ENCODE peak calls at places on chromosomes 1 and 21, in six cellular contexts. One of them, this sample, is unnamed.

GRCh38 chr1:3651939-3652537 is at the start of gene TP73:
- DNase-seq in GM12891: no peak
- DNase-seq in HepG2: no peak
- DNase-seq in K562: peak
- DNase-seq in GM12878: no peak
- DNase-seq in H1: peak
- DNase-seq in this sample: peak

GRCh38 chr1:36861380-36861779 is 172.9 kb downstream of the GRIK3 start:
- DNase-seq in GM12891: no peak
- DNase-seq in HepG2: no peak
- DNase-seq in K562: no peak
- DNase-seq in GM12878: no peak
- DNase-seq in H1: no peak
- DNase-seq in this sample: no peak

GRCh38 chr21:32445101-32445500 is 32.6 kb downstream of the EVA1C start:
- DNase-seq in GM12891: no peak
- DNase-seq in HepG2: no peak
- DNase-seq in K562: no peak
- DNase-seq in GM12878: no peak
- DNase-seq in H1: no peak
- DNase-seq in this sample: no peak

GRCh38 chr1:201068976-201069375 is 43.2 kb downstream of the CACNA1S start:
- DNase-seq in GM12891: no peak
- DNase-seq in HepG2: no peak
- DNase-seq in K562: no peak
- DNase-seq in GM12878: no peak
- DNase-seq in H1: no peak
- DNase-seq in this sample: no peak

GRCh38 chr1:44792736-44793502 is 4.9 kb upstream of the BEST4 start:
- DNase-seq in GM12891: no peak
- DNase-seq in HepG2: no peak
- DNase-seq in K562: no peak
- DNase-seq in GM12878: no peak
- DNase-seq in H1: no peak
- DNase-seq in this sample: no peak

GRCh38 chr1:9267827-9268581 is 24.7 kb upstream of the SPSB1 start:
- DNase-seq in GM12891: no peak
- DNase-seq in HepG2: no peak
- DNase-seq in K562: no peak
- DNase-seq in GM12878: no peak
- DNase-seq in H1: no peak
- DNase-seq in this sample: no peak

GRCh38 chr1:153227810-153228209 is 10.4 kb downstream of the PRR9 start:
- DNase-seq in GM12891: no peak
- DNase-seq in HepG2: no peak
- DNase-seq in K562: no peak
- DNase-seq in GM12878: no peak
- DNase-seq in H1: no peak
- DNase-seq in this sample: no peak

GRCh38 chr1:153535664-153536585 is at the start of gene S100A6:
- DNase-seq in GM12891: no peak
- DNase-seq in HepG2: peak
- DNase-seq in K562: no peak
- DNase-seq in GM12878: no peak
- DNase-seq in H1: no peak
- DNase-seq in this sample: no peak

GRCh38 chr1:175207971-175208370 is 15.4 kb upstream of the KIAA0040 start:
- DNase-seq in GM12891: no peak
- DNase-seq in HepG2: no peak
- DNase-seq in K562: no peak
- DNase-seq in GM12878: no peak
- DNase-seq in H1: no peak
- DNase-seq in this sample: no peak

GRCh38 chr1:19439464-19440171 is 45.7 kb downstream of the CAPZB start:
- DNase-seq in GM12891: no peak
- DNase-seq in HepG2: no peak
- DNase-seq in K562: peak
- DNase-seq in GM12878: no peak
- DNase-seq in H1: no peak
- DNase-seq in this sample: no peak

GRCh38 chr1:203593723-203594122 is 32.9 kb upstream of the ATP2B4 start:
- DNase-seq in GM12891: peak
- DNase-seq in HepG2: no peak
- DNase-seq in K562: peak
- DNase-seq in GM12878: no peak
- DNase-seq in H1: peak
- DNase-seq in this sample: no peak

GRCh38 chr1:193569696-193570269 is 383.4 kb upstream of the B3GALT2 start:
- DNase-seq in GM12891: no peak
- DNase-seq in HepG2: no peak
- DNase-seq in K562: no peak
- DNase-seq in GM12878: no peak
- DNase-seq in H1: no peak
- DNase-seq in this sample: no peak

GRCh38 chr1:68051475-68051874 is 1.0 kb upstream of the DIRAS3 start:
- DNase-seq in GM12891: no peak
- DNase-seq in HepG2: no peak
- DNase-seq in K562: no peak
- DNase-seq in GM12878: no peak
- DNase-seq in H1: peak
- DNase-seq in this sample: no peak

GRCh38 chr21:17003221-17003620 is 509.6 kb upstream of the CXADR start:
- DNase-seq in GM12891: no peak
- DNase-seq in HepG2: no peak
- DNase-seq in K562: no peak
- DNase-seq in GM12878: no peak
- DNase-seq in H1: no peak
- DNase-seq in this sample: no peak

GRCh38 chr1:37159102-37159501 is 124.8 kb upstream of the GRIK3 start:
- DNase-seq in GM12891: no peak
- DNase-seq in HepG2: no peak
- DNase-seq in K562: peak
- DNase-seq in GM12878: no peak
- DNase-seq in H1: peak
- DNase-seq in this sample: no peak

GRCh38 chr1:39955547-39956539 is 898 bp downstream of the MFSD2A start:
- DNase-seq in GM12891: peak
- DNase-seq in HepG2: no peak
- DNase-seq in K562: no peak
- DNase-seq in GM12878: peak
- DNase-seq in H1: peak
- DNase-seq in this sample: peak

GRCh38 chr1:18928985-18929384 is 26.6 kb upstream of the ALDH4A1 start:
- DNase-seq in GM12891: no peak
- DNase-seq in HepG2: no peak
- DNase-seq in K562: no peak
- DNase-seq in GM12878: no peak
- DNase-seq in H1: no peak
- DNase-seq in this sample: no peak

GRCh38 chr1:54547601-54548388 is at the start of gene ACOT11:
- DNase-seq in GM12891: no peak
- DNase-seq in HepG2: peak
- DNase-seq in K562: peak
- DNase-seq in GM12878: no peak
- DNase-seq in H1: no peak
- DNase-seq in this sample: no peak

GRCh38 chr1:83705091-83705490 is 293.8 kb downstream of the TTLL7 start:
- DNase-seq in GM12891: no peak
- DNase-seq in HepG2: no peak
- DNase-seq in K562: no peak
- DNase-seq in GM12878: no peak
- DNase-seq in H1: no peak
- DNase-seq in this sample: no peak

GRCh38 chr1:22829001-22829989 is 118.7 kb downstream of the EPHB2 start:
- DNase-seq in GM12891: no peak
- DNase-seq in HepG2: no peak
- DNase-seq in K562: no peak
- DNase-seq in GM12878: no peak
- DNase-seq in H1: no peak
- DNase-seq in this sample: no peak

GRCh38 chr1:229230136-229230892 is 40.6 kb upstream of the RAB4A start:
- DNase-seq in GM12891: peak
- DNase-seq in HepG2: peak
- DNase-seq in K562: no peak
- DNase-seq in GM12878: no peak
- DNase-seq in H1: peak
- DNase-seq in this sample: no peak

GRCh38 chr1:15691434-15692032 is 7.4 kb downstream of the PLEKHM2 start:
- DNase-seq in GM12891: no peak
- DNase-seq in HepG2: no peak
- DNase-seq in K562: peak
- DNase-seq in GM12878: no peak
- DNase-seq in H1: no peak
- DNase-seq in this sample: no peak

GRCh38 chr1:183040600-183040999 is 17.4 kb downstream of the LAMC1 start:
- DNase-seq in GM12891: no peak
- DNase-seq in HepG2: no peak
- DNase-seq in K562: no peak
- DNase-seq in GM12878: no peak
- DNase-seq in H1: no peak
- DNase-seq in this sample: no peak

GRCh38 chr1:183039985-183040447 is 16.8 kb downstream of the LAMC1 start:
- DNase-seq in GM12891: no peak
- DNase-seq in HepG2: no peak
- DNase-seq in K562: no peak
- DNase-seq in GM12878: no peak
- DNase-seq in H1: no peak
- DNase-seq in this sample: no peak

GRCh38 chr1:183044893-183045649 is 21.9 kb downstream of the LAMC1 start:
- DNase-seq in GM12891: no peak
- DNase-seq in HepG2: no peak
- DNase-seq in K562: no peak
- DNase-seq in GM12878: no peak
- DNase-seq in H1: no peak
- DNase-seq in this sample: no peak

GRCh38 chr1:183043254-183043653 is 20.0 kb downstream of the LAMC1 start:
- DNase-seq in GM12891: no peak
- DNase-seq in HepG2: no peak
- DNase-seq in K562: no peak
- DNase-seq in GM12878: no peak
- DNase-seq in H1: no peak
- DNase-seq in this sample: no peak

DNA sequence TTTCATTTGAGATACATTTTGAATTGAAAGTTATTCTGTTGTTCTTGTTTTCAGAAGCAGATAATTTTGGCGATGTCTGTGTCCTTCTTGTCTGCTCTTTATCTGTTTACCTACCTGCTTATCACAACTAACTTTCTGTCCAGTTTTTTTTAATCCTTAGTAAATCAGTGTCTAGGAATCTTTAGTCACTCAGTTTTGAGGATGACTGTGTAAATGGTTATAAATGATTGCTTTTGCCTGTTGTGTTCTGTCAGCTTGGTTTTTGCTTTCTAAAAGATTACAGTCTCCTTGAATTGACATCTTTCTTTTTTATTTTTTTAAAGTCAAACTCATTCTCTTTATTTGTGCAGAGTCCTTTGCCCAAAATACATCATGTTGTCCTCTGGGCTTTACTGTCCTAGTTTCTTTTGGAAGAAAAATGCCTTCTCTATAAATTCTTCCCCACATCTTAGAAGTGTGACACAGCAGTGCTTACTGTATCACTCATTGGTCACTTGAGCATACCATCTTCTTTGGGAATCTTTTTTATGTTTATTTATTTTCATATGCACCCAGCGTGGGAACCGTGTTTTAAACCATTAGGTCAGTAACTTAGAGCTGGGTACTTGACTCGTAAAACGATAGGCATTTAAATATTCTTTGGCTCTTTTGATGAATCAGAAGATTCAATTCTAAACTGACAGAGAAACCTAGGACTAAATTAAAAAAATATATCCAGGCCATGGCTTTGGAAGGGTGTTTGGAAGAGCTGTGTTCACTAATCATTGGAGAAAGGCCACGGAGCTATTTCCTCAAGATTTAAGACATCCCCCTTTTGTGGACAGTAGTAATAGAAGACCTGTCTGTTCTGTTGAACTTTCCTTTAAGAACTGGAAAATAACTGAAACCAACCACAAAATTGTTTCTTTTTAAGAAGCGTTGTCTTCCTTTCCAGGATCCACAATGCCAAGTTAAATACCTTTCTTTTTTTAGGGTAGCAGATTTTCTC is 20.9 kb downstream of the LAMC1 start:
- DNase-seq in GM12891: no peak
- DNase-seq in HepG2: peak
- DNase-seq in K562: no peak
- DNase-seq in GM12878: no peak
- DNase-seq in H1: no peak
- DNase-seq in this sample: no peak
- TF ChIP-seq TAF1 in GM12891: no peak
- TF ChIP-seq TAF1 in HepG2: no peak
- TF ChIP-seq TAF1 in K562: no peak
- TF ChIP-seq TAF1 in GM12878: no peak
- TF ChIP-seq TAF1 in H1: no peak
- TF ChIP-seq TAF1 in this sample: no peak

GRCh38 chr1:66525086-66525485 is 8.9 kb upstream of the SGIP1 start:
- DNase-seq in GM12891: no peak
- DNase-seq in HepG2: no peak
- DNase-seq in K562: no peak
- DNase-seq in GM12878: no peak
- DNase-seq in H1: no peak
- DNase-seq in this sample: no peak
- TF ChIP-seq POLR2A in GM12891: no peak
- TF ChIP-seq POLR2A in HepG2: no peak
- TF ChIP-seq POLR2A in K562: no peak
- TF ChIP-seq POLR2A in GM12878: no peak
- TF ChIP-seq POLR2A in H1: no peak
- TF ChIP-seq POLR2A in this sample: no peak

DNA sequence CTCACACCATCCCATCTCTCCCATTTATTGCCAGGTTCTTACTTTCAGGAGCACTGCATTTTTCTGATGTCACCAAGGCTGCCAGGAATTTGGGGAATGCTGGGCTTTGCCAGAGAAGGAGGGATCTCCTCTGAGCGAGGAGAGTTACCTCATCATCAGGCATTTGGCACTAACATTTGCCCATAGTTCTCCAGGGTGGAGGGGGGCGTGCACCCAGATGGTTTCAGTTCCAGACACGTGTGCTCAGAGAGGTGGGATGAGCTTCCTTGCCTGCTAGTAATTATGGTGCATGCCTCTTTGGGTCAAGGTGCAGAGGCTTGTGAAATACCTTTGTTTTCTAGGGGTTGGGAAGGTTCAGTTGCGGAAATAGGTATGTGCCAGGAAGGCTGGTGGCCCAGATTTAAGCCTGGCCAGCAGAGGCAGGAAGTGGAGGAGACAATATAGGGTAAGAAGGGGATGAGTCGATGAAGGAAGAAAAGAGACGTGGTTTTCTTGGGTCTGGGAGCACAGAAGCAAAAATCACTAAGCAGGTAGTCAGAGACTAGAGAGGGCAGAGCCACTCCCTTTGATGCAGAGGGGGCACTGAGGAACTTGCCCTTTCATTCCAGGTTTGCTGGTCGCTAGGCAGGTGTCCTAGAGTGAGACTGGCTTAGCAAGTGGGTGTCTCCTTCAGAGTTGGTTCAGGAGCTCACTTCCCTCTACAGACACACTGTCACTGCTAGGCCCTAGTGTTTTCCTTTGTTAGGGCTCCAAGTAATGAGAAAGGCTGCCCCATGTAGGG is 7.2 kb downstream of the TUFT1 start:
- DNase-seq in GM12891: no peak
- DNase-seq in HepG2: peak
- DNase-seq in K562: no peak
- DNase-seq in GM12878: no peak
- DNase-seq in H1: peak
- DNase-seq in this sample: no peak
- TF ChIP-seq POLR2AphosphoS5 in GM12891: no peak
- TF ChIP-seq POLR2AphosphoS5 in HepG2: peak
- TF ChIP-seq POLR2AphosphoS5 in K562: no peak
- TF ChIP-seq POLR2AphosphoS5 in GM12878: no peak
- TF ChIP-seq POLR2AphosphoS5 in H1: peak
- TF ChIP-seq POLR2AphosphoS5 in this sample: no peak

GRCh38 chr1:93616996-93617669 is 64.5 kb downstream of the BCAR3 start:
- DNase-seq in GM12891: no peak
- DNase-seq in HepG2: peak
- DNase-seq in K562: no peak
- DNase-seq in GM12878: no peak
- DNase-seq in H1: no peak
- DNase-seq in this sample: no peak
- TF ChIP-seq TAF1 in GM12891: no peak
- TF ChIP-seq TAF1 in HepG2: no peak
- TF ChIP-seq TAF1 in K562: no peak
- TF ChIP-seq TAF1 in GM12878: no peak
- TF ChIP-seq TAF1 in H1: no peak
- TF ChIP-seq TAF1 in this sample: no peak

This sample was measured in GM12892.